ENCODE peak calls at places on chromosomes 3 and 15, in four cellular contexts. F is heart right ventricle, O is tibial artery, S is uterus. Q is an unnamed sample.

GRCh38 chr3:42732829-42733459 is 30.3 kb upstream of the HHATL start:
- DNase-seq in S (no peak), O (no peak), F (no peak), Q (no peak)

GRCh38 chr3:126439346-126439967 is 36.2 kb downstream of the ZXDC start:
- DNase-seq in F (no peak), S (peak; percentile 1), O (no peak), Q (no peak)

GRCh38 chr3:191051037-191051436 is 148.0 kb upstream of the OSTN start:
- DNase-seq in S (no peak), O (no peak), F (no peak), Q (no peak)

GRCh38 chr3:20648294-20648693 is 462.3 kb upstream of the SGO1 start:
- DNase-seq in S (no peak), O (no peak), F (no peak), Q (no peak)

GRCh38 chr15:71899665-71900064 is 89.3 kb downstream of the NR2E3 start:
- DNase-seq in O (no peak), S (no peak), F (no peak), Q (no peak)

GRCh38 chr3:123608263-123608937 is 23.5 kb upstream of the HACD2 start:
- DNase-seq in O (no peak), S (no peak), F (no peak), Q (no peak)

GRCh38 chr3:187889601-187890404 is 144.5 kb upstream of the BCL6 start:
- DNase-seq in O (peak; percentile 46), F (no peak), S (peak; percentile 30), Q (no peak)

GRCh38 chr3:42655980-42656679 is 2.6 kb downstream of the ZBTB47 start:
- DNase-seq in O (no peak), S (peak; percentile 51), F (no peak), Q (no peak)

GRCh38 chr3:184040010-184040409 is 8.5 kb downstream of the HTR3D start:
- DNase-seq in S (no peak), O (no peak), F (no peak), Q (no peak)

GRCh38 chr3:141782386-141782932 is 19.3 kb downstream of the GRK7 start:
- DNase-seq in F (no peak), O (no peak), S (no peak), Q (no peak)

GRCh38 chr15:88872706-88873105 is 22.6 kb downstream of the HAPLN3 start:
- DNase-seq in O (no peak), S (no peak), F (no peak), Q (no peak)

GRCh38 chr3:22555753-22556152 is 647.4 kb upstream of the UBE2E2 start:
- DNase-seq in S (no peak), O (no peak), F (no peak), Q (no peak)

GRCh38 chr3:6799264-6799915 is 61.5 kb upstream of the GRM7 start:
- DNase-seq in S (no peak), O (no peak), F (peak; percentile 9), Q (peak; percentile 10)

GRCh38 chr3:122350814-122351418 is 25.9 kb downstream of the CSTA start:
- DNase-seq in O (no peak), F (no peak), S (no peak), Q (no peak)

GRCh38 chr3:116877968-116878367 is 168.4 kb downstream of the TUSC7 start:
- DNase-seq in O (no peak), F (no peak), S (no peak), Q (no peak)

GRCh38 chr3:25426408-25426807 is 1.7 kb upstream of the RARB start:
- DNase-seq in F (peak; percentile 17), O (no peak), S (no peak), Q (peak; percentile 11)

GRCh38 chr3:25473246-25473645 is 45.2 kb downstream of the RARB start:
- DNase-seq in F (no peak), S (no peak), O (no peak), Q (peak; percentile 31)

GRCh38 chr15:65638681-65639089 is 16.9 kb downstream of the SLC24A1 start:
- DNase-seq in F (no peak), O (no peak), S (no peak), Q (peak; percentile 45)

GRCh38 chr3:3798641-3799113 is 554 bp upstream of the LRRN1 start:
- DNase-seq in O (no peak), S (peak; percentile 15), F (peak; percentile 11), Q (peak; percentile 9)

GRCh38 chr3:132154619-132155018 is 119.8 kb upstream of the CPNE4 start:
- DNase-seq in F (no peak), S (no peak), O (no peak), Q (no peak)

DNA sequence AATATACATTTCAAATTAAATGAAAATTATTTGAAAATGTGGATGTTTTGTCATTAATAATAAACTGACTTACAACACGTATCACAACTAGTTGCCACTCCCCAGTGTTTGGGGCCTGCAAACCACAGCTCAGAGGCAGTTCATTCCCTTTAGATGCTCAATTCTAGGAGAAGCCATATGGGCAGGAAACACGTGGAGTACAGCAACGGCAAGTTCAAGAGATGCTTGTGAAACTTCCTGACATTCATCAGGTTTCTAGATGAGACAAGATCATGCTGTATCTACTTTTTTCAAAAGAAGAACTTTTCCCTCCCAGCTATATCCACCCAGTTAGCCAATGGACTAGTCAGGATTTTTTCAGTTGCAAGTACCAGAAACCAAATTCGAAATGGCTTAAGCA is 17.6 kb upstream of the PLA2G4D start:
- DNase-seq in F (no peak), S (no peak), O (no peak), Q (no peak)
- H3K27ac ChIP-seq in F (no peak overlapping the region), S (no peak overlapping the region), O (no peak overlapping the region), Q (no peak overlapping the region)

GRCh38 chr3:9500108-9501050 is 53.2 kb downstream of the LHFPL4 start:
- DNase-seq in O (no peak), S (no peak), F (peak; percentile 57), Q (peak; percentile 28)
- TF ChIP-seq CTCF in O (no peak), S (peak; percentile 29), F (peak; percentile 68), Q (peak; percentile 25)

GRCh38 chr3:115154611-115155010 is 7.5 kb upstream of the ZBTB20 start:
- DNase-seq in O (no peak), F (no peak), S (no peak), Q (no peak)
- H3K4me3 ChIP-seq in O (no peak overlapping the region), F (no peak overlapping the region), S (no peak overlapping the region), Q (no peak overlapping the region)

DNA sequence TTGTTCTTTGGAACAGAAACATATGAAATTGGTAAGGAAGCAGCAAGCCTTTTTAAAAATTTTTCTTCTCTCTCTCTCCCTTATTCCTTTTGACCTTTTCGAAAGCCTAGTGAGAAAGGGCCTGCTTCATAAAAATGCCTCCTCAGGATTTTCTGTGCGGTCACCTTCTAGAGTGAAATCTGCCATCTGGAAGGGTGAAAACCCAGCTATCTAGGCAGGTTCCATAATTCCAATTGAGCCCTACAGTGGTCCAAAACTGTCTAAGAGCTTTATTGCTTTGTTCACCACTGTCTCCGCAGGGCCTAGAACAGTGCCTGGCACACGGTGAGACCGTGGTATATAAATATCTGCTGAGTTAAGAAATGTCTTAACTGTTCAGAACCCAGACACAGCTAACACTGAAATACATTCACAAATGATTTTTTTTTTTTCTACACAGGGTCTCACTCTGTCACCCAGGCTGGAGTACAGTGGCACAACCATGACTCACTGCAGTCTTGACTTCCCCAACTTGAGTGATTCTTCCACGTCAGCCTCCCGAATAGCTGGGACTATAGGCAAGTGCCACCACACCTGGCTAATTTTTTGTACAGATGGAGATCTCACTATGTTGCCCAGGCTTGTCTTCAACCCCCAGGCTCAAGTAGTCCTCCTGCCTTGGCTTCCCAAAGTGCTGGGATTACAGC is 64.4 kb downstream of the FRMD4B start:
- DNase-seq in F (no peak), S (no peak), O (no peak), Q (no peak)
- H3K27ac ChIP-seq in F (peak overlapping the region; percentile 44), S (no peak overlapping the region), O (no peak overlapping the region), Q (no peak overlapping the region)

DNA sequence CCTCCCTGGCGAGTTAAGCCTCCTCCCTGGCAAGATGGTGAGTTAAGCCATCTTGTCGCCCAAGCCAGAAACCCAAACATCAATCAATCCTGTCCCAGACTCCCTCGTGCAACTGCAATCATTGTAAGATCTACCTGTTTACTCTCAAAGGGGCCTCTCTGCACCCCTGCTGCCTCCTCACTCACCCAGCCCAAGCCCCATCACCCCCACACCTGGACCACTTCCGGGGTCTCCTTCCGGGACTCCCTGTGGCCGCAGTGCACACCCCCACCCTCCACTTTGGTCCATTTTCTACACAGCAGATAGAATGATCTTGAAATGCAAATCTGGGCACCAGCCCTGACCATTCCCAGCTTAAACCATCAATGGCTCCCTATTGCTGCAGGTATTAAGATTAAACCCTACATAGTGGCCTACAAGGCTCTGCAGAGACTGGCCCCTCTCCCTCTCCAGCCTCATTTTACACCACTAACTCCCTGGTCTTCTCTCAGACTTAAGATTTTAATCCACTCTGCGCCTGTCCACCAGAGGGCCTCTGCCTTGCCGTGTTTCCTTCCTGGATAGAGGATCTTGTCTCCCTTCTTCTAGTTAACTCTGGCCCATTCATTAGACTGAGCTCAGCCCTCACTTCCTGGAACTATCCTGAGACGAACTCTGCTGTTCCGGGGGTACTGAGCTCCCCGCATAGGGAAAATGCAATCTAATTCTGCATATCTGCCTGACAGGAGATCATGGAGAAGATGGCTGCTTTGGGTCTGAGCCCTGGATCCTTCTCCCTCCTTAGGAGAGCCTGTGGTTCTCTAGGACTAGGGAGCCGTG is 41.9 kb upstream of the SLC6A1 start:
- DNase-seq in S (peak; percentile 38), O (no peak), F (no peak), Q (no peak)
- TF ChIP-seq CTCF in S (peak; percentile 32), O (peak; percentile 39), F (peak; percentile 59), Q (peak; percentile 38)

GRCh38 chr3:138125548-138126221 is 6.5 kb downstream of the A4GNT start:
- DNase-seq in O (no peak), F (no peak), S (no peak), Q (no peak)
- H3K4me3 ChIP-seq in O (no peak overlapping the region), F (no peak overlapping the region), S (no peak overlapping the region), Q (no peak overlapping the region)

GRCh38 chr3:115788921-115789470 is 165.7 kb downstream of the GAP43 start:
- DNase-seq in F (no peak), S (no peak), O (no peak), Q (no peak)
- H3K27ac ChIP-seq in F (no peak overlapping the region), S (no peak overlapping the region), O (no peak overlapping the region), Q (no peak overlapping the region)

GRCh38 chr3:106029941-106030619 is 161.3 kb upstream of the CBLB start:
- DNase-seq in S (no peak), O (no peak), F (no peak), Q (no peak)

GRCh38 chr3:106034313-106034712 is 165.5 kb upstream of the CBLB start:
- DNase-seq in O (no peak), S (no peak), F (no peak), Q (no peak)

GRCh38 chr3:106033654-106034053 is 164.8 kb upstream of the CBLB start:
- DNase-seq in S (no peak), F (no peak), O (no peak), Q (no peak)

GRCh38 chr3:106032479-106032878 is 163.7 kb upstream of the CBLB start:
- DNase-seq in S (no peak), O (no peak), F (no peak), Q (no peak)

GRCh38 chr3:106030620-106030945 is 161.8 kb upstream of the CBLB start:
- DNase-seq in F (no peak), S (no peak), O (no peak), Q (no peak)
- TF ChIP-seq CTCF in F (no peak), S (no peak), O (no peak), Q (no peak)

Q was measured in prostate gland.